ENCODE peak calls at places on chromosomes 12 and 14, in nine cellular contexts. One of them, this sample, is unnamed.

GRCh38 chr14:69044965-69045555 is 66.0 kb upstream of the ACTN1 start:
- DNase-seq in H9: no peak
- DNase-seq in PC-3: no peak
- DNase-seq in A549: no peak
- DNase-seq in neuronal stem cell: no peak
- DNase-seq in IMR-90: peak; percentile 91
- DNase-seq in hepatocyte: no peak
- DNase-seq in mammary epithelial cell: peak; percentile 43
- DNase-seq in OCI-LY7: no peak
- DNase-seq in this sample: peak; percentile 71

GRCh38 chr12:8548192-8548591 is 7.5 kb upstream of the CLEC4E start:
- DNase-seq in A549: no peak
- DNase-seq in mammary epithelial cell: no peak
- DNase-seq in hepatocyte: no peak
- DNase-seq in PC-3: no peak
- DNase-seq in H9: no peak
- DNase-seq in IMR-90: no peak
- DNase-seq in neuronal stem cell: no peak
- DNase-seq in OCI-LY7: no peak
- DNase-seq in this sample: no peak

GRCh38 chr12:132572801-132573760 is 37.3 kb downstream of the LRCOL1 start:
- DNase-seq in H9: no peak
- DNase-seq in neuronal stem cell: no peak
- DNase-seq in A549: no peak
- DNase-seq in IMR-90: no peak
- DNase-seq in mammary epithelial cell: no peak
- DNase-seq in hepatocyte: no peak
- DNase-seq in OCI-LY7: no peak
- DNase-seq in PC-3: no peak
- DNase-seq in this sample: no peak

GRCh38 chr12:79900199-79900598 is 34.7 kb downstream of the PPP1R12A start:
- DNase-seq in mammary epithelial cell: no peak
- DNase-seq in IMR-90: no peak
- DNase-seq in hepatocyte: no peak
- DNase-seq in OCI-LY7: no peak
- DNase-seq in A549: no peak
- DNase-seq in neuronal stem cell: no peak
- DNase-seq in PC-3: no peak
- DNase-seq in H9: no peak
- DNase-seq in this sample: no peak

GRCh38 chr12:109503611-109504010 is 26.2 kb downstream of the UBE3B start:
- DNase-seq in A549: no peak
- DNase-seq in neuronal stem cell: no peak
- DNase-seq in H9: no peak
- DNase-seq in IMR-90: no peak
- DNase-seq in OCI-LY7: no peak
- DNase-seq in PC-3: no peak
- DNase-seq in mammary epithelial cell: no peak
- DNase-seq in hepatocyte: no peak
- DNase-seq in this sample: no peak

GRCh38 chr14:45650754-45651153 is 397.8 kb upstream of the MIS18BP1 start:
- DNase-seq in hepatocyte: no peak
- DNase-seq in IMR-90: no peak
- DNase-seq in PC-3: peak; percentile 35
- DNase-seq in A549: no peak
- DNase-seq in OCI-LY7: no peak
- DNase-seq in H9: no peak
- DNase-seq in neuronal stem cell: no peak
- DNase-seq in mammary epithelial cell: no peak
- DNase-seq in this sample: no peak

GRCh38 chr14:71348817-71349216 is 441.6 kb downstream of the PCNX1 start:
- DNase-seq in IMR-90: no peak
- DNase-seq in hepatocyte: no peak
- DNase-seq in mammary epithelial cell: no peak
- DNase-seq in A549: no peak
- DNase-seq in neuronal stem cell: no peak
- DNase-seq in PC-3: no peak
- DNase-seq in OCI-LY7: no peak
- DNase-seq in H9: no peak
- DNase-seq in this sample: no peak

GRCh38 chr12:60529723-60530122 is 933.9 kb downstream of the SLC16A7 start:
- DNase-seq in PC-3: no peak
- DNase-seq in hepatocyte: no peak
- DNase-seq in OCI-LY7: no peak
- DNase-seq in neuronal stem cell: no peak
- DNase-seq in H9: no peak
- DNase-seq in mammary epithelial cell: no peak
- DNase-seq in IMR-90: no peak
- DNase-seq in A549: no peak
- DNase-seq in this sample: no peak

GRCh38 chr12:104958009-104958945 is at the start of gene SLC41A2:
- DNase-seq in mammary epithelial cell: peak; percentile 86
- DNase-seq in neuronal stem cell: peak; percentile 77
- DNase-seq in OCI-LY7: peak; percentile 84
- DNase-seq in IMR-90: peak; percentile 93
- DNase-seq in A549: peak; percentile 93
- DNase-seq in H9: peak; percentile 84
- DNase-seq in PC-3: peak; percentile 89
- DNase-seq in hepatocyte: peak; percentile 89
- DNase-seq in this sample: peak; percentile 98

GRCh38 chr12:45789025-45789424 is 59.5 kb downstream of the ARID2 start:
- DNase-seq in H9: no peak
- DNase-seq in A549: no peak
- DNase-seq in PC-3: no peak
- DNase-seq in neuronal stem cell: no peak
- DNase-seq in mammary epithelial cell: no peak
- DNase-seq in OCI-LY7: peak; percentile 10
- DNase-seq in hepatocyte: peak; percentile 16
- DNase-seq in IMR-90: peak; percentile 11
- DNase-seq in this sample: peak; percentile 41

GRCh38 chr12:38744056-38744455 is 161.3 kb downstream of the CPNE8 start:
- DNase-seq in IMR-90: no peak
- DNase-seq in mammary epithelial cell: no peak
- DNase-seq in hepatocyte: no peak
- DNase-seq in OCI-LY7: no peak
- DNase-seq in A549: no peak
- DNase-seq in neuronal stem cell: no peak
- DNase-seq in H9: no peak
- DNase-seq in PC-3: no peak
- DNase-seq in this sample: no peak

GRCh38 chr14:47966411-47966810 is 291.0 kb upstream of the MDGA2 start:
- DNase-seq in neuronal stem cell: no peak
- DNase-seq in PC-3: no peak
- DNase-seq in OCI-LY7: no peak
- DNase-seq in mammary epithelial cell: no peak
- DNase-seq in A549: no peak
- DNase-seq in hepatocyte: no peak
- DNase-seq in H9: no peak
- DNase-seq in IMR-90: no peak
- DNase-seq in this sample: no peak

GRCh38 chr12:105204916-105205315 is 31.1 kb downstream of the APPL2 start:
- DNase-seq in H9: no peak
- DNase-seq in IMR-90: peak; percentile 84
- DNase-seq in OCI-LY7: no peak
- DNase-seq in PC-3: peak; percentile 83
- DNase-seq in neuronal stem cell: no peak
- DNase-seq in mammary epithelial cell: peak; percentile 71
- DNase-seq in A549: no peak
- DNase-seq in hepatocyte: peak; percentile 44
- DNase-seq in this sample: peak; percentile 81

GRCh38 chr12:61538951-61539350 is 721.3 kb upstream of the USP15 start:
- DNase-seq in neuronal stem cell: no peak
- DNase-seq in hepatocyte: no peak
- DNase-seq in OCI-LY7: peak; percentile 70
- DNase-seq in mammary epithelial cell: peak; percentile 10
- DNase-seq in A549: no peak
- DNase-seq in PC-3: peak; percentile 60
- DNase-seq in IMR-90: no peak
- DNase-seq in H9: no peak
- DNase-seq in this sample: no peak

GRCh38 chr12:51391047-51391837 is at the start of gene GALNT6:
- DNase-seq in neuronal stem cell: peak; percentile 17
- DNase-seq in H9: peak; percentile 92
- DNase-seq in IMR-90: no peak
- DNase-seq in mammary epithelial cell: peak; percentile 39
- DNase-seq in hepatocyte: peak; percentile 82
- DNase-seq in OCI-LY7: peak; percentile 58
- DNase-seq in PC-3: peak; percentile 70
- DNase-seq in A549: peak; percentile 51
- DNase-seq in this sample: peak; percentile 83

GRCh38 chr14:104728631-104729030 is 4.6 kb downstream of the ADSS1 start:
- DNase-seq in mammary epithelial cell: no peak
- DNase-seq in hepatocyte: no peak
- DNase-seq in H9: no peak
- DNase-seq in OCI-LY7: no peak
- DNase-seq in neuronal stem cell: no peak
- DNase-seq in IMR-90: no peak
- DNase-seq in PC-3: no peak
- DNase-seq in A549: no peak
- DNase-seq in this sample: no peak

GRCh38 chr12:118359541-118359915 is 13.2 kb downstream of the TAOK3 start:
- DNase-seq in OCI-LY7: peak; percentile 72
- DNase-seq in mammary epithelial cell: no peak
- DNase-seq in PC-3: no peak
- DNase-seq in IMR-90: no peak
- DNase-seq in H9: no peak
- DNase-seq in hepatocyte: no peak
- DNase-seq in A549: no peak
- DNase-seq in neuronal stem cell: no peak
- DNase-seq in this sample: no peak

GRCh38 chr14:99351166-99352007 is 79.4 kb upstream of the BCL11B start:
- DNase-seq in OCI-LY7: no peak
- DNase-seq in A549: no peak
- DNase-seq in neuronal stem cell: no peak
- DNase-seq in hepatocyte: peak; percentile 1
- DNase-seq in PC-3: no peak
- DNase-seq in mammary epithelial cell: no peak
- DNase-seq in H9: no peak
- DNase-seq in IMR-90: no peak
- DNase-seq in this sample: peak; percentile 64

GRCh38 chr14:67493092-67493717 is 4.7 kb upstream of the TMEM229B start:
- DNase-seq in IMR-90: no peak
- DNase-seq in hepatocyte: no peak
- DNase-seq in neuronal stem cell: no peak
- DNase-seq in PC-3: no peak
- DNase-seq in OCI-LY7: peak; percentile 65
- DNase-seq in A549: no peak
- DNase-seq in mammary epithelial cell: no peak
- DNase-seq in H9: no peak
- DNase-seq in this sample: no peak
- H3K4me2 ChIP-seq in IMR-90: no peak overlapping the region
- H3K4me2 ChIP-seq in hepatocyte: no peak overlapping the region
- H3K4me2 ChIP-seq in neuronal stem cell: no peak overlapping the region
- H3K4me2 ChIP-seq in PC-3: no peak overlapping the region
- H3K4me2 ChIP-seq in OCI-LY7: peak overlapping the region; percentile 28
- H3K4me2 ChIP-seq in A549: no peak overlapping the region
- H3K4me2 ChIP-seq in mammary epithelial cell: no peak overlapping the region
- H3K4me2 ChIP-seq in H9: no peak overlapping the region
- H3K4me2 ChIP-seq in this sample: no peak overlapping the region

GRCh38 chr14:100548295-100548655 is 38.9 kb downstream of the BEGAIN start:
- DNase-seq in PC-3: no peak
- DNase-seq in H9: no peak
- DNase-seq in neuronal stem cell: no peak
- DNase-seq in A549: no peak
- DNase-seq in OCI-LY7: no peak
- DNase-seq in hepatocyte: no peak
- DNase-seq in mammary epithelial cell: no peak
- DNase-seq in IMR-90: no peak
- DNase-seq in this sample: no peak
- H3K27ac ChIP-seq in PC-3: no peak overlapping the region
- H3K27ac ChIP-seq in H9: no peak overlapping the region
- H3K27ac ChIP-seq in neuronal stem cell: no peak overlapping the region
- H3K27ac ChIP-seq in A549: no peak overlapping the region
- H3K27ac ChIP-seq in OCI-LY7: no peak overlapping the region
- H3K27ac ChIP-seq in hepatocyte: no peak overlapping the region
- H3K27ac ChIP-seq in mammary epithelial cell: no peak overlapping the region
- H3K27ac ChIP-seq in IMR-90: no peak overlapping the region
- H3K27ac ChIP-seq in this sample: no peak overlapping the region

GRCh38 chr12:46919666-46920065 is 93.9 kb upstream of the SLC38A4 start:
- DNase-seq in A549: no peak
- DNase-seq in mammary epithelial cell: no peak
- DNase-seq in PC-3: no peak
- DNase-seq in neuronal stem cell: no peak
- DNase-seq in H9: no peak
- DNase-seq in OCI-LY7: no peak
- DNase-seq in hepatocyte: no peak
- DNase-seq in IMR-90: peak; percentile 22
- DNase-seq in this sample: no peak

GRCh38 chr12:46920503-46920902 is 94.7 kb upstream of the SLC38A4 start:
- DNase-seq in mammary epithelial cell: no peak
- DNase-seq in neuronal stem cell: no peak
- DNase-seq in A549: no peak
- DNase-seq in hepatocyte: no peak
- DNase-seq in PC-3: no peak
- DNase-seq in H9: no peak
- DNase-seq in OCI-LY7: no peak
- DNase-seq in IMR-90: no peak
- DNase-seq in this sample: no peak

GRCh38 chr12:46921048-46921753 is 95.4 kb upstream of the SLC38A4 start:
- DNase-seq in hepatocyte: no peak
- DNase-seq in PC-3: peak; percentile 92
- DNase-seq in IMR-90: peak; percentile 82
- DNase-seq in mammary epithelial cell: peak; percentile 70
- DNase-seq in neuronal stem cell: no peak
- DNase-seq in H9: no peak
- DNase-seq in OCI-LY7: no peak
- DNase-seq in A549: no peak
- DNase-seq in this sample: peak; percentile 90

GRCh38 chr12:46918631-46919030 is 92.8 kb upstream of the SLC38A4 start:
- DNase-seq in hepatocyte: no peak
- DNase-seq in mammary epithelial cell: no peak
- DNase-seq in PC-3: no peak
- DNase-seq in OCI-LY7: no peak
- DNase-seq in H9: no peak
- DNase-seq in IMR-90: no peak
- DNase-seq in A549: no peak
- DNase-seq in neuronal stem cell: no peak
- DNase-seq in this sample: no peak

DNA sequence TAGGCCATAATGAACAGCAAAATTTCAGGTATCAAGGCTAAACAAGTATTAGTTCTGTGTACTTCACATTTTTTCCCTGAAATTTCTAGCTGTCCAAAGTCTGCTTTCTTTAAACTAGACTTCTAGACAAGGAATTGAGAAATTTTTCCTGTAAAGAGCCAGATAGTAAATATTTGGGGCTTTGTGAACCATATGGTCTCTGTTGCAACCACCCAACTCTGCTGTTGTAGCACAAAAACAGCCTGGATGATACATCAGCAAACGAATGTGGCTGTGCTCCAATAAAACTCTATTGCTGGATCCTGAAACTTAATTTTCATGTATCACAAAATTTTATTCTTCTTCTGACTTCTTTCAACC is 95.9 kb upstream of the SLC38A4 start:
- DNase-seq in mammary epithelial cell: no peak
- DNase-seq in PC-3: peak; percentile 17
- DNase-seq in neuronal stem cell: no peak
- DNase-seq in OCI-LY7: no peak
- DNase-seq in hepatocyte: peak; percentile 54
- DNase-seq in A549: no peak
- DNase-seq in H9: no peak
- DNase-seq in IMR-90: peak; percentile 79
- DNase-seq in this sample: no peak
- H3K4me2 ChIP-seq in mammary epithelial cell: peak overlapping the region; percentile 18
- H3K4me2 ChIP-seq in PC-3: peak overlapping the region; percentile 49
- H3K4me2 ChIP-seq in neuronal stem cell: no peak overlapping the region
- H3K4me2 ChIP-seq in OCI-LY7: no peak overlapping the region
- H3K4me2 ChIP-seq in hepatocyte: no peak overlapping the region
- H3K4me2 ChIP-seq in A549: peak overlapping the region; percentile 3
- H3K4me2 ChIP-seq in H9: no peak overlapping the region
- H3K4me2 ChIP-seq in IMR-90: peak overlapping the region; percentile 68
- H3K4me2 ChIP-seq in this sample: no peak overlapping the region

GRCh38 chr14:32701475-32701874 is 237.2 kb upstream of the NPAS3 start:
- DNase-seq in A549: no peak
- DNase-seq in neuronal stem cell: no peak
- DNase-seq in hepatocyte: no peak
- DNase-seq in H9: no peak
- DNase-seq in OCI-LY7: no peak
- DNase-seq in mammary epithelial cell: no peak
- DNase-seq in PC-3: no peak
- DNase-seq in IMR-90: no peak
- DNase-seq in this sample: no peak
- H3K27ac ChIP-seq in A549: no peak overlapping the region
- H3K27ac ChIP-seq in neuronal stem cell: no peak overlapping the region
- H3K27ac ChIP-seq in hepatocyte: no peak overlapping the region
- H3K27ac ChIP-seq in H9: no peak overlapping the region
- H3K27ac ChIP-seq in OCI-LY7: no peak overlapping the region
- H3K27ac ChIP-seq in mammary epithelial cell: no peak overlapping the region
- H3K27ac ChIP-seq in PC-3: no peak overlapping the region
- H3K27ac ChIP-seq in IMR-90: no peak overlapping the region
- H3K27ac ChIP-seq in this sample: no peak overlapping the region